ENCODE peak calls at places on chromosomes 1 and 21, in six cellular contexts. F, L, Y, A, J and V are unnamed samples.

GRCh38 chr21:42691901-42692559 is 38.6 kb downstream of the PDE9A start:
- DNase-seq in F (no peak), L (no peak), Y (no peak), A (no peak), J (no peak), V (no peak)

GRCh38 chr1:40951943-40952743 is 27.4 kb upstream of the CTPS1 start:
- DNase-seq in F (peak), L (peak), Y (peak), A (peak), J (peak), V (peak)

GRCh38 chr1:186286615-186287317 is 88.3 kb downstream of the TPR start:
- DNase-seq in F (no peak), L (no peak), Y (no peak), A (no peak), J (no peak), V (no peak)

GRCh38 chr1:17929224-17929623 is 174.1 kb downstream of the ACTL8 start:
- DNase-seq in F (no peak), L (no peak), Y (no peak), A (no peak), J (no peak), V (no peak)

GRCh38 chr1:35031103-35031452 is 667 bp downstream of the ZMYM6 start:
- DNase-seq in F (peak), L (peak), Y (peak), A (peak), J (peak), V (peak)

GRCh38 chr1:22105611-22106207 is 37.2 kb downstream of the WNT4 start:
- DNase-seq in F (no peak), L (peak), Y (peak), A (peak), J (peak), V (peak)

GRCh38 chr1:1203561-1204424 is 2.6 kb downstream of the TNFRSF18 start:
- DNase-seq in F (no peak), L (no peak), Y (no peak), A (peak), J (no peak), V (no peak)

GRCh38 chr1:14740466-14740865 is 142.0 kb downstream of the KAZN start:
- DNase-seq in F (no peak), L (no peak), Y (no peak), A (no peak), J (no peak), V (no peak)

GRCh38 chr1:11704226-11704619 is 12.7 kb downstream of the DRAXIN start:
- DNase-seq in F (no peak), L (no peak), Y (no peak), A (no peak), J (no peak), V (no peak)

GRCh38 chr1:16172964-16173446 is 17.1 kb upstream of the EPHA2 start:
- DNase-seq in F (no peak), L (no peak), Y (peak), A (no peak), J (no peak), V (peak)

GRCh38 chr1:204271970-204272369 is 58.2 kb upstream of the GOLT1A start:
- DNase-seq in F (no peak), L (no peak), Y (no peak), A (no peak), J (no peak), V (no peak)

GRCh38 chr1:28509705-28510349 is 4.0 kb downstream of the RCC1 start:
- DNase-seq in F (no peak), L (no peak), Y (no peak), A (peak), J (peak), V (no peak)

GRCh38 chr1:74396942-74397341 is 115.5 kb downstream of the LRRC53 start:
- DNase-seq in F (no peak), L (no peak), Y (no peak), A (no peak), J (no peak), V (no peak)

GRCh38 chr1:30381266-30381665 is 342.1 kb downstream of the MATN1 start:
- DNase-seq in F (no peak), L (no peak), Y (no peak), A (no peak), J (peak), V (no peak)

GRCh38 chr1:180116964-180117763 is 37.5 kb upstream of the QSOX1 start:
- DNase-seq in F (no peak), L (no peak), Y (peak), A (no peak), J (no peak), V (peak)

GRCh38 chr1:115437146-115437639 is 99.1 kb upstream of the NGF start:
- DNase-seq in F (no peak), L (no peak), Y (no peak), A (no peak), J (peak), V (no peak)